ENCODE peak calls at places on chromosomes 16 and 17, in five cellular contexts. Q is psoas muscle, A is adrenal gland, Z is right cardiac atrium, D is HAP-1. T is an unnamed sample.

GRCh38 chr17:3965123-3965800 is 1.0 kb upstream of the ATP2A3 start:
- DNase-seq in Q (no peak), D (peak; percentile 39), A (peak; percentile 76), Z (peak; percentile 84), T (peak; percentile 85)

GRCh38 chr16:56181401-56181800 is 9.9 kb upstream of the GNAO1 start:
- DNase-seq in Z (no peak), Q (no peak), D (no peak), A (no peak), T (no peak)

GRCh38 chr17:78325076-78325712 is 34.7 kb downstream of the SOCS3 start:
- DNase-seq in D (no peak), Q (peak; percentile 88), A (peak; percentile 86), Z (peak; percentile 87), T (no peak)

GRCh38 chr17:35605753-35606152 is 18.6 kb downstream of the AP2B1 start:
- DNase-seq in A (no peak), D (no peak), Z (no peak), Q (no peak), T (no peak)

GRCh38 chr16:19382084-19382801 is 35.4 kb upstream of the TMC5 start:
- DNase-seq in D (no peak), A (no peak), Z (no peak), Q (no peak), T (no peak)

GRCh38 chr17:17419621-17420020 is 57.2 kb upstream of the MED9 start:
- DNase-seq in A (no peak), Q (no peak), D (no peak), Z (no peak), T (no peak)

GRCh38 chr17:64982139-64982802 is 63.0 kb upstream of the LRRC37A3 start:
- DNase-seq in D (no peak), Z (no peak), Q (no peak), A (no peak), T (no peak)

GRCh38 chr17:879546-879945 is 97.4 kb downstream of the MRM3 start:
- DNase-seq in Z (peak; percentile 92), D (no peak), Q (peak; percentile 86), A (peak; percentile 83), T (peak; percentile 52)

GRCh38 chr17:9911089-9911488 is 6.0 kb upstream of the RCVRN start:
- DNase-seq in Q (no peak), Z (peak; percentile 52), A (no peak), D (no peak), T (no peak)

GRCh38 chr16:30028438-30029093 is 2.5 kb downstream of the TLCD3B start:
- DNase-seq in Z (no peak), Q (no peak), D (no peak), A (no peak), T (no peak)

GRCh38 chr16:8673611-8674412 is 605 bp upstream of the ABAT start:
- DNase-seq in Q (no peak), D (no peak), Z (no peak), A (peak; percentile 47), T (no peak)

GRCh38 chr17:44569459-44569858 is 12.2 kb downstream of the FZD2 start:
- DNase-seq in A (no peak), Q (no peak), Z (no peak), D (no peak), T (no peak)

GRCh38 chr16:83253526-83253925 is 554.3 kb upstream of the HSBP1 start:
- DNase-seq in Z (no peak), Q (no peak), A (no peak), D (no peak), T (no peak)

GRCh38 chr16:58685084-58685449 is 497 bp upstream of the SLC38A7 start:
- DNase-seq in Z (no peak), Q (no peak), A (no peak), D (no peak), T (no peak)

GRCh38 chr16:82092711-82093110 is 57.7 kb downstream of the HSD17B2 start:
- DNase-seq in D (no peak), A (no peak), Z (no peak), Q (no peak), T (no peak)

GRCh38 chr16:31466381-31466841 is 5.5 kb upstream of the TGFB1I1 start:
- DNase-seq in Q (peak; percentile 44), Z (no peak), A (no peak), D (no peak), T (no peak)

GRCh38 chr17:78817123-78817522 is 23.5 kb downstream of the USP36 start:
- DNase-seq in Q (peak; percentile 24), D (no peak), Z (no peak), A (no peak), T (no peak)

GRCh38 chr17:18949566-18949965 is 2.4 kb upstream of the SLC5A10 start:
- DNase-seq in D (no peak), Z (peak; percentile 74), A (peak; percentile 34), Q (no peak), T (peak; percentile 5)

GRCh38 chr17:47203984-47204721 is 5.0 kb upstream of the MYL4 start:
- DNase-seq in Z (no peak), Q (no peak), A (no peak), D (no peak), T (peak; percentile 55)

GRCh38 chr17:3796822-3797170 is 4.2 kb downstream of the ITGAE start:
- DNase-seq in A (no peak), Z (no peak), Q (no peak), D (no peak), T (peak; percentile 51)

DNA sequence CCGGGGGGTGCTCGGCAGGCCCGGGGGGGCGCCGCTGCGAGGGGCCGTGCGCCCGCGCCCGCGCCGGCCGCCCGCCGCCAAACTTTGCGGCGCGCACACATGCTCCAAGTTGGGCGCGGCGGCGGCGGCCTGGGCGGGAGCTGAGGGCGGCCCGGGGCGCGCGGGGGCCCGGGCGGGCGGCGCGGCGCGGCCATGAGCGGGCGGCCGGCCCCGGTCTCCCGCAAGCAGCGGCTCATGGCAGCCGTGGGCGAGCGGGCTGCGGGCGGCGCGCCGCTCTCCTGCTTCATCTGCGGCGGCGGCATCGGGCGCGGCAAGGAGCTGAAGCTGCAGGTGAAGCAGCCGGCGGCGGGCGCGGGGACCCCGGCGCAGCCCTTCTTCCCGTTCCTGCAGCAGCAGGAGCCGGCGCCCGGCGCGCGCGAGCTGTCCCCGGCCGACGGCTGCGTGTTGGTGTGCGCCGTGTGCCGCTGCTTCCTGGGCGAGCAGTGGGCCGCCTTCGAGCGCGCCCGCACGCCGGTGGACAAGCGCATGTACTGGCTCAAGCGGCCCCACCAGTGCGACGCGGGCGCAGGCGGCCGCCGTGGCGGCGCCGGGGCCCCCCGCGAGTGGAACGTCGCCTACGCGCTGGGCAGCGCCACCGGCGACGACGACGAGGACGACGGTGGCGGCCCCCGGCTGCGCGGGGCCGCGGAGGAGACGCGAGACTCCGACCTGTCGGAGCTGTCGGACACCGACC is 57.2 kb upstream of the CIBAR2 start:
- DNase-seq in Z (peak; percentile 74), Q (peak; percentile 58), D (no peak), A (no peak), T (no peak)
- H3K27me3 ChIP-seq in Z (no peaks in the 10 kb centered on the region), Q (no peaks in the 10 kb centered on the region), D (no peaks in the 10 kb centered on the region), A (no peaks in the 10 kb centered on the region), T (no peaks in the 10 kb centered on the region)

GRCh38 chr16:88687676-88688012 is 1.3 kb upstream of the SNAI3 start:
- DNase-seq in D (no peak), Z (peak; percentile 22), Q (no peak), A (no peak), T (no peak)
- H3K27me3 ChIP-seq in D (peaks cover 8% of the 10 kb centered on the region), Z (no peaks in the 10 kb centered on the region), Q (no peaks in the 10 kb centered on the region), A (peaks cover 20% of the 10 kb centered on the region), T (no peaks in the 10 kb centered on the region)

GRCh38 chr16:851209-851810 is 50.8 kb upstream of the GNG13 start:
- DNase-seq in D (no peak), A (no peak), Z (peak; percentile 36), Q (peak; percentile 30), T (no peak)
- H3K27me3 ChIP-seq in D (no peaks in the 10 kb centered on the region), A (no peaks in the 10 kb centered on the region), Z (no peaks in the 10 kb centered on the region), Q (no peaks in the 10 kb centered on the region), T (no peaks in the 10 kb centered on the region)

DNA sequence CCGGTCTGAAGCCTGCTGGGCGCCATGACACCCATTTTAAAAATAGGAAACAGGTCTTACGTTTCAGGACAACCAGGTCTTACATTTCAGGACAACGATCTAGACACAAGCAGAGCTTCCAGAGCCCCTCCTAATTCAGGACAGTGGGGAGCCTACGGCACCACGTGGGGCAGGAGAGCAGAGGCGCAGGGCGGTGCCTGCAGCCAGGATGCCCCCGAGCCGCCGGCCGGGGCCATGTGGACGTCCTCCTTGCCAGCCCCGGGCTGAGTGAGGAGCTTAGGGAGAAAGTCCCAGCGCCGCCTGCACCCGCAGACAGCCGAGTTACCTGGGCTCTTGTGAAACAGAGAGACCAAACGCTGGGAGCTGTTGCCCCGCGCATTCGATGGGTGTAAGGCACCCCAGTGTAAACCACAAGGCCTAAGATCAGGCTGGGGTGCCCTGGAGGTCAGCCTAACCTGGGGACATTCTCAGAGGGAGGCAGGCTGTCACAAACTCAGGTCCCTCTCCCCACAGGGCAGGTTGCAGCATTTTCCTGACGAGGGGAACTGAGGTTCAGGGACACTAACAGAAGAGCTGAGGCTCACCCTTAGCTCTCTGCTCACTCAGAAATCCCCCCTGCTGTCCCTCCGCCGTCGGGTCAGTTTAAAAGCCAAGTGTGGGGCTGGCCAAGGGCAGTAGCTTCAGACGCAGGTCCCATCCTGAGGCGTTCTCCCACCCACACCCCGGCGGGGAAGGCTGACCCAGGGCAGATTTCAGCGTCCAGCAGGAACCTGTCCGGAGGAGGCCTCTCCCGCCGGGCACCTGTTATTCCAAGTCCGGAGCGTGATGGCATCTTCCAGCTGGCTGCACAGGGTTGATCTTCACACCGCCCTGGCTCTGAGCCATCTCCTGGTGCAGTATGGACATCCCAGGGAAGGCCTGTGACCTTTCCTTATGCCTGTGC is 1.8 kb upstream of the NOTUM start:
- DNase-seq in A (no peak), Z (peak; percentile 41), D (no peak), Q (peak; percentile 69), T (no peak)
- H3K27me3 ChIP-seq in A (peaks cover 35% of the 10 kb centered on the region), Z (no peaks in the 10 kb centered on the region), D (peaks cover 8% of the 10 kb centered on the region), Q (no peaks in the 10 kb centered on the region), T (no peaks in the 10 kb centered on the region)

GRCh38 chr17:76972046-76972641 is 103.9 kb downstream of the MGAT5B start:
- DNase-seq in A (no peak), Q (no peak), D (no peak), Z (no peak), T (no peak)
- H3K27me3 ChIP-seq in A (peaks cover 22% of the 10 kb centered on the region), Q (no peaks in the 10 kb centered on the region), D (no peaks in the 10 kb centered on the region), Z (no peaks in the 10 kb centered on the region), T (no peaks in the 10 kb centered on the region)